ENCODE peak calls at places on chromosomes 11 and 22, in nine cellular contexts. One of them, this sample, is unnamed. For H3K4me1, the result is how much of the 10 kb centered on the place peaks cover.

GRCh38 chr11:11345099-11345498 is 8.0 kb downstream of the CSNK2A3 start:
- DNase-seq in tibial artery: no peak
- DNase-seq in cardiac muscle cell: no peak
- DNase-seq in Panc1: no peak
- DNase-seq in heart left ventricle: no peak
- DNase-seq in ovary: no peak
- DNase-seq in aorta: no peak
- DNase-seq in psoas muscle: no peak
- DNase-seq in pancreas: no peak
- DNase-seq in this sample: peak

GRCh38 chr22:21937821-21938070 is 14.9 kb downstream of the PPM1F start:
- DNase-seq in aorta: peak
- DNase-seq in Panc1: no peak
- DNase-seq in heart left ventricle: no peak
- DNase-seq in tibial artery: no peak
- DNase-seq in cardiac muscle cell: no peak
- DNase-seq in ovary: no peak
- DNase-seq in psoas muscle: no peak
- DNase-seq in pancreas: peak
- DNase-seq in this sample: no peak

GRCh38 chr11:133711545-133711944 is 133.8 kb downstream of the SPATA19 start:
- DNase-seq in cardiac muscle cell: no peak
- DNase-seq in ovary: no peak
- DNase-seq in tibial artery: no peak
- DNase-seq in Panc1: no peak
- DNase-seq in psoas muscle: no peak
- DNase-seq in pancreas: no peak
- DNase-seq in heart left ventricle: no peak
- DNase-seq in aorta: no peak
- DNase-seq in this sample: no peak

GRCh38 chr11:109554951-109555350 is 133.0 kb downstream of the C11orf87 start:
- DNase-seq in heart left ventricle: no peak
- DNase-seq in ovary: no peak
- DNase-seq in tibial artery: no peak
- DNase-seq in Panc1: no peak
- DNase-seq in psoas muscle: no peak
- DNase-seq in pancreas: no peak
- DNase-seq in aorta: no peak
- DNase-seq in cardiac muscle cell: no peak
- DNase-seq in this sample: no peak

GRCh38 chr11:92776676-92777075 is 192.8 kb upstream of the MTNR1B start:
- DNase-seq in ovary: no peak
- DNase-seq in Panc1: no peak
- DNase-seq in aorta: no peak
- DNase-seq in pancreas: no peak
- DNase-seq in heart left ventricle: peak
- DNase-seq in psoas muscle: no peak
- DNase-seq in cardiac muscle cell: no peak
- DNase-seq in tibial artery: no peak
- DNase-seq in this sample: no peak

GRCh38 chr11:26442131-26442530 is 110.2 kb downstream of the ANO3 start:
- DNase-seq in Panc1: no peak
- DNase-seq in pancreas: no peak
- DNase-seq in aorta: no peak
- DNase-seq in heart left ventricle: no peak
- DNase-seq in psoas muscle: no peak
- DNase-seq in cardiac muscle cell: peak
- DNase-seq in ovary: no peak
- DNase-seq in tibial artery: no peak
- DNase-seq in this sample: no peak

GRCh38 chr22:17100621-17101020 is 15.8 kb downstream of the IL17RA start:
- DNase-seq in tibial artery: no peak
- DNase-seq in aorta: peak
- DNase-seq in cardiac muscle cell: no peak
- DNase-seq in ovary: no peak
- DNase-seq in heart left ventricle: no peak
- DNase-seq in Panc1: no peak
- DNase-seq in pancreas: no peak
- DNase-seq in psoas muscle: no peak
- DNase-seq in this sample: no peak

GRCh38 chr22:49953027-49953679 is 7.4 kb upstream of the PIM3 start:
- DNase-seq in aorta: no peak
- DNase-seq in psoas muscle: no peak
- DNase-seq in heart left ventricle: no peak
- DNase-seq in ovary: no peak
- DNase-seq in pancreas: peak
- DNase-seq in Panc1: no peak
- DNase-seq in tibial artery: no peak
- DNase-seq in cardiac muscle cell: no peak
- DNase-seq in this sample: peak

GRCh38 chr22:23376256-23376655 is 195.9 kb downstream of the BCR start:
- DNase-seq in pancreas: peak
- DNase-seq in tibial artery: no peak
- DNase-seq in ovary: no peak
- DNase-seq in psoas muscle: no peak
- DNase-seq in cardiac muscle cell: peak
- DNase-seq in Panc1: no peak
- DNase-seq in aorta: no peak
- DNase-seq in heart left ventricle: no peak
- DNase-seq in this sample: no peak

GRCh38 chr11:126834149-126834548 is 166.4 kb downstream of the KIRREL3 start:
- DNase-seq in ovary: no peak
- DNase-seq in cardiac muscle cell: peak
- DNase-seq in Panc1: no peak
- DNase-seq in heart left ventricle: no peak
- DNase-seq in aorta: no peak
- DNase-seq in pancreas: no peak
- DNase-seq in psoas muscle: no peak
- DNase-seq in tibial artery: no peak
- DNase-seq in this sample: no peak

GRCh38 chr22:39449708-39450107 is 7.1 kb upstream of the MGAT3 start:
- DNase-seq in aorta: no peak
- DNase-seq in heart left ventricle: no peak
- DNase-seq in cardiac muscle cell: no peak
- DNase-seq in pancreas: no peak
- DNase-seq in ovary: no peak
- DNase-seq in tibial artery: no peak
- DNase-seq in psoas muscle: no peak
- DNase-seq in Panc1: no peak
- DNase-seq in this sample: no peak

GRCh38 chr22:38881464-38881871 is 9.5 kb upstream of the CBX6 start:
- DNase-seq in psoas muscle: peak
- DNase-seq in tibial artery: peak
- DNase-seq in pancreas: peak
- DNase-seq in Panc1: no peak
- DNase-seq in aorta: no peak
- DNase-seq in cardiac muscle cell: peak
- DNase-seq in heart left ventricle: peak
- DNase-seq in ovary: peak
- DNase-seq in this sample: no peak

DNA sequence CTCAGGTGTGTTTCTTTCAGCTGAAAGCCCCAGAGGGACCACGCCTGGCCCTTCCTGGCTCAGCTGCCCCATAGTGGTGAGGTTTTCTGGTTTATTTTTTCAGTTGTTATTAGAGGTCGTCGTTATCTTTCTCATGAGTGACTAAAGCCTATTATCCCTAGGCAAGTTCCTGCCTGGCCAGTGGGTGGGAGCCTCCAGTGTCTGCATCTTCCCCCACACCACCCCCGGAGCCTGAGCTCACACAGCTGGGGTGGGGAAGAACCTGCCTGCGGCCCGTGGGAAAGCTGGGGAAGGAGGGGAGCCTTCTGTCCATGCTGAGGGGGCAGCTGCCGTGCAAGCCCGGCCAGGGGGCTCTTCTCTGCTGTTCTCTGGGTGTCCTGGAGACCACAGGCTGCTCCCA is 24.3 kb upstream of the PPFIA1 start:
- DNase-seq in Panc1: no peak
- DNase-seq in aorta: no peak
- DNase-seq in psoas muscle: no peak
- DNase-seq in ovary: no peak
- DNase-seq in cardiac muscle cell: peak
- DNase-seq in tibial artery: no peak
- DNase-seq in heart left ventricle: no peak
- DNase-seq in pancreas: no peak
- DNase-seq in this sample: no peak
- H3K27ac ChIP-seq in Panc1: no peak
- H3K27ac ChIP-seq in aorta: no peak
- H3K27ac ChIP-seq in psoas muscle: no peak
- H3K27ac ChIP-seq in ovary: no peak
- H3K27ac ChIP-seq in cardiac muscle cell: no peak
- H3K27ac ChIP-seq in tibial artery: no peak
- H3K27ac ChIP-seq in heart left ventricle: no peak
- H3K27ac ChIP-seq in pancreas: no peak
- H3K27ac ChIP-seq in this sample: no peak

GRCh38 chr11:102757823-102758549 is 22.4 kb downstream of the MMP10 start:
- DNase-seq in psoas muscle: no peak
- DNase-seq in tibial artery: no peak
- DNase-seq in cardiac muscle cell: peak
- DNase-seq in aorta: no peak
- DNase-seq in heart left ventricle: no peak
- DNase-seq in pancreas: no peak
- DNase-seq in Panc1: no peak
- DNase-seq in ovary: no peak
- DNase-seq in this sample: no peak

GRCh38 chr11:102761646-102762238 is 18.7 kb downstream of the MMP10 start:
- DNase-seq in heart left ventricle: no peak
- DNase-seq in ovary: no peak
- DNase-seq in psoas muscle: no peak
- DNase-seq in aorta: no peak
- DNase-seq in cardiac muscle cell: no peak
- DNase-seq in tibial artery: no peak
- DNase-seq in Panc1: no peak
- DNase-seq in pancreas: no peak
- DNase-seq in this sample: no peak

GRCh38 chr11:102762414-102762813 is 18.0 kb downstream of the MMP10 start:
- DNase-seq in psoas muscle: no peak
- DNase-seq in pancreas: no peak
- DNase-seq in ovary: no peak
- DNase-seq in Panc1: no peak
- DNase-seq in heart left ventricle: no peak
- DNase-seq in tibial artery: no peak
- DNase-seq in cardiac muscle cell: no peak
- DNase-seq in aorta: no peak
- DNase-seq in this sample: no peak

GRCh38 chr11:102763440-102763839 is 17.0 kb downstream of the MMP10 start:
- DNase-seq in Panc1: no peak
- DNase-seq in cardiac muscle cell: no peak
- DNase-seq in tibial artery: no peak
- DNase-seq in psoas muscle: no peak
- DNase-seq in aorta: no peak
- DNase-seq in heart left ventricle: no peak
- DNase-seq in ovary: no peak
- DNase-seq in pancreas: no peak
- DNase-seq in this sample: no peak

DNA sequence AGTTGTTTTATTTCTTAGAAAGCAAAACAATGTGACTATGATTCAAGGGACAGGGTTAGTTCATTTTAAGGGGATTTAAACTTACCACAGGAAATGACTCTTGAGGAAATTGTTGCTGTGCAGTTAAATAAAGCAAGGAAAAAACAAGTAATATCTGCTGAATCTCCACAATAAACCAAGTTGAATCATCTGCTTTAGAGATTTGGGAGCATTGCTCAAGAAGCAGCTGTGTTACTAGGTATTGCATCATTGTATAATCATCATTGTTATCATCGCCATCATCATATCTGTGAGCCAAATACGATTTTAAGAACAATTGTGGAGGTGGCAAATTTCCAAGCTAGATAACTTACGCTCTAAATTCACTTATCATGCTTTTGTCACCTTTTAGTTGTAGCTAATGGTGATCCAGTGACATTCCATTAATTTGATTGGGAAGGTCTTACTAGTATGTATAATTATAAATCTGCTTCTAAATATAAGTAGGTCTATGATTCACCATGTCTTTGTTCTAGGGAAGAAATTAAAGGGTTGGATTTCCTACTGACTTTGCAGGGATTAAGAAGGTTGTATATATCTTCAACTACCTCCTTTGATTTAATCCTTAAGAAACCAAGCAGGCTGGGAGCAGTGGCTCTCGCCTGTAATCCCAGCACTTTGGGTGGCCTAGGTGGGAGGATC is 19.9 kb downstream of the MMP10 start:
- DNase-seq in psoas muscle: no peak
- DNase-seq in cardiac muscle cell: peak
- DNase-seq in heart left ventricle: no peak
- DNase-seq in aorta: no peak
- DNase-seq in tibial artery: no peak
- DNase-seq in pancreas: no peak
- DNase-seq in ovary: no peak
- DNase-seq in Panc1: no peak
- DNase-seq in this sample: no peak
- H3K4me1 ChIP-seq in psoas muscle: under half
- H3K4me1 ChIP-seq in cardiac muscle cell: under half
- H3K4me1 ChIP-seq in heart left ventricle: under half
- H3K4me1 ChIP-seq in aorta: under half
- H3K4me1 ChIP-seq in tibial artery: under half
- H3K4me1 ChIP-seq in pancreas: under half
- H3K4me1 ChIP-seq in ovary: under half
- H3K4me1 ChIP-seq in Panc1: under half
- H3K4me1 ChIP-seq in this sample: under half

DNA sequence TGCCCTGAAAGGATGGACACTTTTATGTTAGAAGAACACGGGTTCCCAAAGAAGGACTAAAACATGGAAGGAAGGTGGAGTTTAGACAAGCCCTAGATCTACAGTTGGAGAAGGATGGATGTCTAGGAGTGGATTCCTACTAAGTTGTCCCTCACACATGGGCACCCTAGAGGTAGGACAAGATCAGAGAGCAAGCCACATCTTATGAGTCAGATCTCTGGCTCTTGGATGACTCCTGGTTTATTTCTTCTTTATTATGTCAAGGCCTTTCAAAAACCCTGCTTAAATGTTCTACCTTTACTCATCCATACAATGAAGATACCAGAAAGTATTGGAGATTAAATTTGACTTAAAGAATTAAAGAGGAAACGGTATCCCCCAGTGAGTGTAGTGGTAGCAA is 34.4 kb downstream of the PRCP start:
- DNase-seq in psoas muscle: no peak
- DNase-seq in ovary: no peak
- DNase-seq in tibial artery: no peak
- DNase-seq in cardiac muscle cell: no peak
- DNase-seq in pancreas: no peak
- DNase-seq in heart left ventricle: no peak
- DNase-seq in aorta: no peak
- DNase-seq in Panc1: no peak
- DNase-seq in this sample: no peak
- H3K27ac ChIP-seq in psoas muscle: no peak
- H3K27ac ChIP-seq in ovary: no peak
- H3K27ac ChIP-seq in tibial artery: no peak
- H3K27ac ChIP-seq in cardiac muscle cell: no peak
- H3K27ac ChIP-seq in pancreas: no peak
- H3K27ac ChIP-seq in heart left ventricle: no peak
- H3K27ac ChIP-seq in aorta: no peak
- H3K27ac ChIP-seq in Panc1: no peak
- H3K27ac ChIP-seq in this sample: no peak

DNA sequence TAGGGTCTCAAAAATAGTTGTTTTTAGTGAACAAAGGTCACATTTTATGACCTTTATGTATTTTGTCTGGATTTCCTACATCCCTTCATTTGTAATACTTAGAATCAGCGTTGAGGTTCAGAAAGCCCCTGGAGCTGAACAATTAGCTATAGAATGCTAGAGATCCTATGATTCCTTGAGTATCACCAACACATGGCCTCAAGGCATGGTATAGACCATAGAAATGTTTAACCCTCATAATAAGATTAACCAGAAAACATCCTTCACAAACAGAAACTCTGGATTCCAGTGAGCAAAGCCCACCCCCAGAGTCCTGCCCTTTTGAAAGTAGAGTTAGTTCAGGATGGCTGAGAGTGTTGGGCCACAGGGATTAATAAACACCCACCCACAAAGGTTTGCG is 77.3 kb downstream of the CYB5R2 start:
- DNase-seq in heart left ventricle: no peak
- DNase-seq in psoas muscle: no peak
- DNase-seq in Panc1: no peak
- DNase-seq in pancreas: no peak
- DNase-seq in tibial artery: no peak
- DNase-seq in cardiac muscle cell: no peak
- DNase-seq in ovary: no peak
- DNase-seq in aorta: no peak
- DNase-seq in this sample: no peak
- H3K4me1 ChIP-seq in heart left ventricle: under half
- H3K4me1 ChIP-seq in psoas muscle: under half
- H3K4me1 ChIP-seq in Panc1: under half
- H3K4me1 ChIP-seq in pancreas: under half
- H3K4me1 ChIP-seq in tibial artery: under half
- H3K4me1 ChIP-seq in cardiac muscle cell: under half
- H3K4me1 ChIP-seq in ovary: under half
- H3K4me1 ChIP-seq in aorta: under half
- H3K4me1 ChIP-seq in this sample: under half